ENCODE peak calls at places on chromosome 2, in nine cellular contexts. C is ACHN; P is neural progenitor cell; U is Calu3; X is heart left ventricle; Y is iris pigment epithelial cell; I is activated CD4-positive, CD25-positive, alpha-beta regulatory T cell; M is astrocyte of the hippocampus; E is NCI-H510A treated with DMSO at 0.1 percent for 48 hours. R is an unnamed sample.

GRCh38 chr2:1588994-1589611 is 155.2 kb downstream of the PXDN start:
- DNase-seq in C (peak; percentile 62), P (peak; percentile 35), U (no peak), X (no peak), Y (peak; percentile 51), I (no peak), M (peak; percentile 70), E (no peak), R (peak; percentile 90)

GRCh38 chr2:112065966-112066365 is 10.9 kb downstream of the TMEM87B start:
- DNase-seq in C (no peak), P (no peak), U (no peak), X (no peak), Y (peak; percentile 88), I (no peak), M (peak; percentile 76), E (no peak), R (peak; percentile 31)

GRCh38 chr2:199064201-199064600 is 393.5 kb downstream of the SATB2 start:
- DNase-seq in C (no peak), P (no peak), U (no peak), X (no peak), Y (no peak), I (no peak), M (no peak), E (no peak), R (no peak)

GRCh38 chr2:38301340-38301968 is 75.6 kb downstream of the ATL2 start:
- DNase-seq in C (no peak), P (no peak), U (no peak), X (peak; percentile 23), Y (no peak), I (no peak), M (no peak), E (no peak), R (no peak)

GRCh38 chr2:170350929-170351826 is 173.2 kb downstream of the MYO3B start:
- DNase-seq in C (no peak), P (no peak), U (no peak), X (no peak), Y (no peak), I (no peak), M (no peak), E (no peak), R (no peak)

GRCh38 chr2:51247252-51247651 is 215.3 kb upstream of the NRXN1 start:
- DNase-seq in C (no peak), P (no peak), U (no peak), X (no peak), Y (no peak), I (no peak), M (no peak), E (no peak), R (no peak)

GRCh38 chr2:105617631-105618350 is 126.9 kb upstream of the NCK2 start:
- DNase-seq in C (no peak), P (peak; percentile 20), U (peak; percentile 79), X (no peak), Y (no peak), I (no peak), M (peak; percentile 22), E (peak; percentile 88), R (no peak)

GRCh38 chr2:43707255-43707654 is 31.0 kb upstream of the C1GALT1C1L start:
- DNase-seq in C (peak; percentile 44), P (no peak), U (no peak), X (peak; percentile 49), Y (peak; percentile 89), I (no peak), M (peak; percentile 39), E (no peak), R (peak; percentile 81)

GRCh38 chr2:228624708-228625107 is 443.2 kb upstream of the SPHKAP start:
- DNase-seq in C (no peak), P (no peak), U (no peak), X (no peak), Y (no peak), I (no peak), M (no peak), E (no peak), R (no peak)

GRCh38 chr2:189328451-189329249 is 112.6 kb upstream of the WDR75 start:
- DNase-seq in C (no peak), P (no peak), U (no peak), X (no peak), Y (peak; percentile 76), I (no peak), M (peak; percentile 10), E (no peak), R (peak; percentile 39)

GRCh38 chr2:36173760-36174362 is 181.7 kb upstream of the CRIM1 start:
- DNase-seq in C (no peak), P (no peak), U (no peak), X (no peak), Y (no peak), I (no peak), M (no peak), E (no peak), R (no peak)

GRCh38 chr2:235170536-235171510 is 219.0 kb downstream of the SH3BP4 start:
- DNase-seq in C (peak; percentile 80), P (peak; percentile 69), U (peak; percentile 57), X (no peak), Y (peak; percentile 79), I (no peak), M (peak; percentile 55), E (peak; percentile 35), R (no peak)

GRCh38 chr2:42513252-42513918 is 19.6 kb upstream of the KCNG3 start:
- DNase-seq in C (peak; percentile 68), P (peak; percentile 72), U (peak; percentile 61), X (no peak), Y (peak; percentile 70), I (no peak), M (peak; percentile 58), E (peak; percentile 20), R (peak; percentile 78)

GRCh38 chr2:101516833-101517690 is 42.1 kb upstream of the RFX8 start:
- DNase-seq in C (peak; percentile 81), P (no peak), U (peak; percentile 67), X (no peak), Y (peak; percentile 92), I (no peak), M (peak; percentile 81), E (no peak), R (peak; percentile 92)

GRCh38 chr2:11753886-11754704 is 7.7 kb downstream of the LPIN1 start:
- DNase-seq in C (peak; percentile 38), P (no peak), U (peak; percentile 47), X (no peak), Y (peak; percentile 84), I (peak; percentile 53), M (peak; percentile 76), E (peak; percentile 73), R (peak; percentile 94)

R was measured in osteoblast.